ENCODE peak calls at places on chromosomes 11 and 22, in seven cellular contexts. M is amniotic stem cell; H is EL; D is stimulated activated CD4-positive, alpha-beta T cell treated with anti-CD3 and anti-CD28 coated beads, TNF-alpha, amount 100 ng/mL, for 1 hour; Z is ELR; R is HFFc6; F is naive thymus-derived CD4-positive, alpha-beta T cell. N is an unnamed sample.

GRCh38 chr11:17594686-17595192 is 47.7 kb downstream of the OTOG start:
- DNase-seq in Z (no peak), F (no peak), H (no peak), M (no peak), D (no peak), R (no peak), N (no peak)

GRCh38 chr22:49350441-49351121 is 477.1 kb downstream of the BRD1 start:
- DNase-seq in Z (no peak), F (no peak), D (no peak), M (no peak), R (no peak), H (no peak), N (peak; percentile 16)

GRCh38 chr11:73233211-73233610 is 15.1 kb downstream of the P2RY2 start:
- DNase-seq in F (no peak), Z (no peak), R (no peak), M (no peak), D (no peak), H (no peak), N (no peak)

GRCh38 chr11:9121397-9121796 is 30.0 kb upstream of the SCUBE2 start:
- DNase-seq in F (no peak), D (no peak), Z (no peak), H (no peak), M (no peak), R (no peak), N (no peak)

GRCh38 chr22:17570851-17571631 is 7.7 kb downstream of the SLC25A18 start:
- DNase-seq in R (peak; percentile 92), Z (peak; percentile 76), F (no peak), D (no peak), H (peak; percentile 88), M (no peak), N (peak; percentile 50)

GRCh38 chr11:112554586-112554985 is 293.9 kb upstream of the PLET1 start:
- DNase-seq in M (no peak), H (no peak), R (no peak), Z (no peak), F (no peak), D (no peak), N (peak; percentile 79)

GRCh38 chr22:43830931-43831560 is 18.9 kb upstream of the EFCAB6 start:
- DNase-seq in Z (no peak), D (no peak), R (no peak), M (no peak), F (no peak), H (no peak), N (no peak)

GRCh38 chr11:45803981-45804805 is 756 bp upstream of the SLC35C1 start:
- DNase-seq in M (no peak), F (peak; percentile 68), R (peak; percentile 7), Z (peak; percentile 62), D (no peak), H (peak; percentile 57), N (peak; percentile 81)

GRCh38 chr22:44916281-44917231 is 93.2 kb downstream of the PHF21B start:
- DNase-seq in Z (no peak), F (no peak), H (no peak), R (no peak), M (no peak), D (no peak), N (no peak)

N was measured in MG63.